ENCODE peak calls at places on chromosome 5, in four cellular contexts. L, G, M and I are unnamed samples.

GRCh38 chr5:50717615-50718014 is 51.2 kb downstream of the PARP8 start:
- DNase-seq in L (no peak), G (no peak), M (no peak), I (no peak)

GRCh38 chr5:67233075-67233474 is 36.5 kb upstream of the CD180 start:
- DNase-seq in L (no peak), G (no peak), M (no peak), I (no peak)

GRCh38 chr5:68468322-68468721 is 252.8 kb downstream of the PIK3R1 start:
- DNase-seq in L (no peak), G (no peak), M (no peak), I (no peak)

GRCh38 chr5:14174235-14174636 is 31.1 kb downstream of the TRIO start:
- DNase-seq in L (peak), G (peak), M (no peak), I (no peak)

GRCh38 chr5:1385395-1386273 is 40.7 kb upstream of the CLPTM1L start:
- DNase-seq in L (peak), G (peak), M (peak), I (peak)

GRCh38 chr5:18744990-18745590 is 1110.8 kb downstream of the TAF11L14 start:
- DNase-seq in L (no peak), G (no peak), M (no peak), I (no peak)

GRCh38 chr5:159783731-159784247 is 132.5 kb upstream of the ADRA1B start:
- DNase-seq in L (no peak), G (no peak), M (no peak), I (no peak)

GRCh38 chr5:145562931-145563330 is 272.2 kb downstream of the PRELID2 start:
- DNase-seq in L (no peak), G (no peak), M (no peak), I (no peak)

GRCh38 chr5:137272831-137273230 is 226.3 kb downstream of the SPOCK1 start:
- DNase-seq in L (no peak), G (no peak), M (no peak), I (no peak)

GRCh38 chr5:109656829-109657228 is 32.9 kb upstream of the MAN2A1 start:
- DNase-seq in L (no peak), G (no peak), M (no peak), I (peak)

GRCh38 chr5:177265395-177265794 is 38.1 kb downstream of the RAB24 start:
- DNase-seq in L (no peak), G (no peak), M (no peak), I (no peak)

GRCh38 chr5:76175051-76175666 is 92.0 kb downstream of the SV2C start:
- DNase-seq in L (peak), G (peak), M (peak), I (peak)

GRCh38 chr5:33049298-33049697 is 338.2 kb downstream of the NPR3 start:
- DNase-seq in L (no peak), G (no peak), M (no peak), I (no peak)

GRCh38 chr5:370311-370958 is 48.9 kb downstream of the AHRR start:
- DNase-seq in L (peak), G (no peak), M (peak), I (no peak)

GRCh38 chr5:132816554-132816953 is 3.5 kb downstream of the SOWAHA start:
- DNase-seq in L (no peak), G (no peak), M (no peak), I (no peak)

GRCh38 chr5:148542812-148543211 is 111.5 kb downstream of the HTR4 start:
- DNase-seq in L (no peak), G (no peak), M (no peak), I (no peak)

GRCh38 chr5:1652873-1653707 is 129.3 kb upstream of the LPCAT1 start:
- DNase-seq in L (no peak), G (no peak), M (peak), I (no peak)

GRCh38 chr5:180595381-180596114 is 4.2 kb upstream of the SCGB3A1 start:
- DNase-seq in L (no peak), G (peak), M (no peak), I (no peak)

GRCh38 chr5:39264528-39264927 is 45.2 kb upstream of the FYB1 start:
- DNase-seq in L (no peak), G (no peak), M (no peak), I (no peak)

GRCh38 chr5:157509587-157509986 is 49.6 kb downstream of the NIPAL4 start:
- DNase-seq in L (no peak), G (no peak), M (no peak), I (no peak)

GRCh38 chr5:132428811-132429440 is 59.4 kb downstream of the SLC22A5 start:
- DNase-seq in L (no peak), G (no peak), M (peak), I (no peak)

GRCh38 chr5:31939151-31939550 is 235.0 kb downstream of the GOLPH3 start:
- DNase-seq in L (no peak), G (no peak), M (no peak), I (no peak)

GRCh38 chr5:141485305-141486055 is 650 bp downstream of the PCDHGC4 start:
- DNase-seq in L (no peak), G (peak), M (no peak), I (no peak)
- TF ChIP-seq TEAD4 in L (no peak), G (no peak), M (no peak), I (no peak)

DNA sequence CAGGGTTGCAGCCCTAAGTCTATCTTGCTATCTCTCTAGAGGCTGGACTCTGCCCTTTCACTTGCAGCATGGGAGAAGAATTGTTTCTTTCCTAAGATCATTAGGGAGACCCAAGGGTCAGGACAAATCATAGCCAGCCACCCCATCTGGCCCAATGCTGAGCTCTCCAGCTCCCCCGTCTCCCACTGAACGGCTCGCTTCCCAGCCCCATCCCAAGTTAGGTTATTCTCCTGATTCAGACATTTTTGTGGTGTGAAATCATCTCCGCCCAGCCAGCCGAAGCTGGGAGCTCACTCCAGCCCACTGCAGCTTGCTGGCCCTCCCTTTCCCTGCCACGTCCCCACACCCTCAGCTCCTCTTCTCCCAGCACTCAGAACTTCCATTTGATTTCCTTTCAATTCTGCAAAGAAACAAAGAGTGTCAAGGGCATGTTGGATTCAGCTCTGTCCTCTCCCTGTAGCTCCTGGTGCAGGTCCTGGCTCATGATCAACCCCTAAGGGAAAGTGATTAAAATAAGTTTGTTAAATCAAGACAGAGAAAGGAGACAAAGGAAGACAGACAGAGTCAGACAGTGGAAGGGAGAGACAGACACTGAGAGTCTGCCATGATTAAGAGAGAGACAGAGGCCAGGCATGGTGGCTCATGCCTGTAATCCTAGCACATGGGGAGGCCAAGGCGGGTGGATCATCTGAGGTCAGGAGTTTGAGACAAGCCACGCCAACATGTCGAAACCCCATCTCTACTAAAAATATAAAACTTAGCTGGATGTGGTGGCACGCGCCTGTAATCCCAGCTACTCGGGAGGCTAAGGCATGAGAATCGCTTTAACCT is 12.6 kb upstream of the SPARC start:
- DNase-seq in L (no peak), G (no peak), M (no peak), I (no peak)
- TF ChIP-seq TEAD4 in L (no peak), G (peak), M (no peak), I (no peak)

GRCh38 chr5:94245608-94246007 is 372.8 kb downstream of the KIAA0825 start:
- DNase-seq in L (no peak), G (no peak), M (no peak), I (no peak)
- TF ChIP-seq TEAD4 in L (no peak), G (no peak), M (no peak), I (no peak)

GRCh38 chr5:172299916-172300439 is 16.4 kb upstream of the UBTD2 start:
- DNase-seq in L (no peak), G (no peak), M (no peak), I (no peak)
- TF ChIP-seq TEAD4 in L (no peak), G (no peak), M (no peak), I (no peak)

DNA sequence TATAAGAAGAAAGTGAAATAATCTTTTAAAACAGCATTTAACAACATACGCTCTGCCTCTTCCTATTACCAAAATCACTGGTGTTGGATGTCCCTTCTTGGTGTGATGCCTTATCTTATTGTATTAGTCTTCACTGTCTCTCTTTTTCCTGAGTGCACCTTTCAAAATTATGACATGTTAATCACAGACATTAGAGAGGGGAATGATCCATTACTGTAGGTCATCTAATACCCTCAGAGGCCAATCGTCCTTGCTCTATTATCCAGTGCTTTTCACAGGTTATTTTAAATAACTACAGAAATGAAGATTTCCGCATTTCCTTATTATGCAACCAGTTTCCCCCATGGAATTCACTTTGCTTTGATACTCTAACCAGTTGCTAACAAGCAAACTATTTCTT is 1292.7 kb downstream of the MAT2B start:
- DNase-seq in L (no peak), G (no peak), M (no peak), I (no peak)
- TF ChIP-seq TEAD4 in L (no peak), G (no peak), M (no peak), I (no peak)

GRCh38 chr5:64944868-64945267 is 176.1 kb downstream of the CWC27 start:
- DNase-seq in L (no peak), G (no peak), M (no peak), I (no peak)

GRCh38 chr5:64947031-64947430 is 178.3 kb downstream of the CWC27 start:
- DNase-seq in L (no peak), G (peak), M (no peak), I (peak)

GRCh38 chr5:64939772-64940510 is 171.2 kb downstream of the CWC27 start:
- DNase-seq in L (peak), G (no peak), M (peak), I (peak)

GRCh38 chr5:64947801-64948200 is 179.1 kb downstream of the CWC27 start:
- DNase-seq in L (no peak), G (no peak), M (no peak), I (no peak)

GRCh38 chr5:64942460-64942859 is 173.7 kb downstream of the CWC27 start:
- DNase-seq in L (no peak), G (no peak), M (no peak), I (no peak)
- TF ChIP-seq TEAD4 in L (no peak), G (no peak), M (no peak), I (no peak)

GRCh38 chr5:24381861-24382460 is 262.8 kb downstream of the CDH10 start:
- DNase-seq in L (no peak), G (no peak), M (no peak), I (no peak)
- TF ChIP-seq TEAD4 in L (no peak), G (no peak), M (no peak), I (no peak)

DNA sequence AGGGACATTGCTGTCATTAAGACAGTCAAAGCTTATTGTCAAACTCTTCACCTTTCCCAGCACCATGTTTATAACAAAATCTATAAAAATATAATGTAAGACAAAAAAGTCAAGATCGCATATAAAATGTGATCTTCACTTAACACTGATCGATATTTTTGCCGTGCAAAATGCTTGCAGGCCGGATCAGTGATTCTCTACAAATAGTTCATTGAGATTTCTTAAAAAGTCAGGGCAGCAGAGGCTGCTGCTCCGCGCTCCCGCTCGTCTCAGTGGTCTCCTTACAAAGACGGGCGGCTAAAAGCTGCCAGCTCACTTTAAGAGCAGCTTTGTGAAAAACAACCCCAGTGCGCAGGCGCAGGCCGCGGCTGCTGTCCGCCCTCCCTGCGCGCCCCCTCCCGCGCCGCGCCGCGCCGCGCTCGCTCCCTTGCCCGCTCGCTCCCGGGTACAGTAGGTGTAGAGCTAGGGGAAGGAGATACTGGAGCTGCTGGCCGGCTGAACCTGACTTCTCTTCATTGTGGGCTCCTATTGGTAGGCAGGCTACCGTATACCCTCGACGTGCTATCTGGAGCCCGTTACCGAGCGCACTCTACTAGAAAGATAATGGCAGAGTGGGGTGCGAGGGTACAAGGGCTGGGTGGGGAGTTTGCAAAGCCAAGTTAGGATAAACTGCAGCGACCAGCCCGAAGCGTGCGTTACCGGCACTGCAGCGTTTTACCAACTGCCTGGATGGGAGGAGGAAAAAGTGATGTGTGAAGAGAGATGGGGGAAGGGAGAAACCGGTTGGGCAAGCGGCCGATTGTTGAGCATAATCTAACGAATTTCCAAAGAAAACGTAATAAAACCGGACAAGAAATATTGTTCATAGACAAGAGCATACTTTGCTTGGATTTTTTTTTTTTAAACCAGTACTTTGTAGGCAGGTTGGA is at the start of gene ARRDC3:
- DNase-seq in L (peak), G (peak), M (peak), I (peak)
- TF ChIP-seq TEAD4 in L (no peak), G (no peak), M (no peak), I (no peak)